ENCODE peak calls at places on chromosomes 11 and 22, in six cellular contexts. One of them, this sample, is unnamed.

GRCh38 chr22:23113847-23114720 is 27.7 kb downstream of the RSPH14 start:
- DNase-seq in IMR-90: no peak
- DNase-seq in mesenchymal stem cell: no peak
- DNase-seq in mesendoderm: no peak
- DNase-seq in H1: no peak
- DNase-seq in trophoblast cell: no peak
- DNase-seq in this sample: no peak

GRCh38 chr11:94926698-94927237 is 46.6 kb downstream of the CWC15 start:
- DNase-seq in H1: no peak
- DNase-seq in mesendoderm: peak; percentile 73
- DNase-seq in trophoblast cell: no peak
- DNase-seq in mesenchymal stem cell: peak; percentile 98
- DNase-seq in IMR-90: peak; percentile 94
- DNase-seq in this sample: no peak

GRCh38 chr22:26429458-26430238 is 588 bp downstream of the ASPHD2 start:
- DNase-seq in mesenchymal stem cell: no peak
- DNase-seq in trophoblast cell: peak; percentile 52
- DNase-seq in IMR-90: no peak
- DNase-seq in mesendoderm: no peak
- DNase-seq in H1: no peak
- DNase-seq in this sample: no peak

GRCh38 chr22:40396882-40397281 is 26.5 kb downstream of the SGSM3 start:
- DNase-seq in trophoblast cell: peak; percentile 95
- DNase-seq in mesendoderm: peak; percentile 89
- DNase-seq in H1: no peak
- DNase-seq in IMR-90: peak; percentile 88
- DNase-seq in mesenchymal stem cell: peak; percentile 88
- DNase-seq in this sample: peak; percentile 12

GRCh38 chr11:131924446-131925240 is 554.2 kb downstream of the NTM start:
- DNase-seq in mesenchymal stem cell: peak; percentile 44
- DNase-seq in IMR-90: peak; percentile 73
- DNase-seq in trophoblast cell: no peak
- DNase-seq in H1: no peak
- DNase-seq in mesendoderm: no peak
- DNase-seq in this sample: no peak

GRCh38 chr22:29079218-29079901 is 6.5 kb downstream of the KREMEN1 start:
- DNase-seq in mesendoderm: no peak
- DNase-seq in trophoblast cell: no peak
- DNase-seq in mesenchymal stem cell: no peak
- DNase-seq in H1: no peak
- DNase-seq in IMR-90: no peak
- DNase-seq in this sample: no peak

GRCh38 chr22:22894740-22895731 is 7.4 kb downstream of the IGLL5 start:
- DNase-seq in mesendoderm: no peak
- DNase-seq in trophoblast cell: no peak
- DNase-seq in H1: no peak
- DNase-seq in IMR-90: no peak
- DNase-seq in mesenchymal stem cell: no peak
- DNase-seq in this sample: no peak

GRCh38 chr22:18076060-18076497 is 1.7 kb upstream of the PEX26 start:
- DNase-seq in mesendoderm: peak; percentile 87
- DNase-seq in trophoblast cell: peak; percentile 77
- DNase-seq in H1: no peak
- DNase-seq in mesenchymal stem cell: peak; percentile 89
- DNase-seq in IMR-90: peak; percentile 91
- DNase-seq in this sample: peak; percentile 79

GRCh38 chr11:1510928-1511327 is 24.3 kb upstream of the MOB2 start:
- DNase-seq in mesendoderm: no peak
- DNase-seq in trophoblast cell: no peak
- DNase-seq in mesenchymal stem cell: no peak
- DNase-seq in IMR-90: no peak
- DNase-seq in H1: no peak
- DNase-seq in this sample: no peak

GRCh38 chr11:95092549-95093324 is 3.1 kb downstream of the ENDOD1 start:
- DNase-seq in IMR-90: peak; percentile 49
- DNase-seq in H1: no peak
- DNase-seq in mesendoderm: peak; percentile 63
- DNase-seq in mesenchymal stem cell: peak; percentile 86
- DNase-seq in trophoblast cell: peak; percentile 95
- DNase-seq in this sample: no peak

GRCh38 chr11:47724041-47724729 is 9.0 kb upstream of the AGBL2 start:
- DNase-seq in trophoblast cell: peak; percentile 78
- DNase-seq in mesendoderm: peak; percentile 6
- DNase-seq in mesenchymal stem cell: peak; percentile 91
- DNase-seq in H1: no peak
- DNase-seq in IMR-90: peak; percentile 89
- DNase-seq in this sample: no peak

GRCh38 chr11:64764753-64765152 is 5.0 kb upstream of the PYGM start:
- DNase-seq in H1: no peak
- DNase-seq in IMR-90: no peak
- DNase-seq in trophoblast cell: no peak
- DNase-seq in mesendoderm: no peak
- DNase-seq in mesenchymal stem cell: no peak
- DNase-seq in this sample: no peak

GRCh38 chr11:4569075-4569474 is 12.5 kb upstream of the OR52I2 start:
- DNase-seq in mesenchymal stem cell: no peak
- DNase-seq in trophoblast cell: no peak
- DNase-seq in H1: no peak
- DNase-seq in mesendoderm: no peak
- DNase-seq in IMR-90: no peak
- DNase-seq in this sample: no peak

GRCh38 chr11:114074546-114075342 is 15.2 kb downstream of the ZBTB16 start:
- DNase-seq in mesendoderm: no peak
- DNase-seq in mesenchymal stem cell: no peak
- DNase-seq in trophoblast cell: no peak
- DNase-seq in H1: no peak
- DNase-seq in IMR-90: no peak
- DNase-seq in this sample: no peak

GRCh38 chr22:50058338-50059184 is 463 bp upstream of the TTLL8 start:
- DNase-seq in mesendoderm: no peak
- DNase-seq in mesenchymal stem cell: no peak
- DNase-seq in trophoblast cell: no peak
- DNase-seq in IMR-90: no peak
- DNase-seq in H1: no peak
- DNase-seq in this sample: no peak

GRCh38 chr22:50059185-50059880 is 1.2 kb upstream of the TTLL8 start:
- DNase-seq in IMR-90: peak; percentile 20
- DNase-seq in H1: peak; percentile 27
- DNase-seq in mesendoderm: peak; percentile 81
- DNase-seq in trophoblast cell: no peak
- DNase-seq in mesenchymal stem cell: peak; percentile 61
- DNase-seq in this sample: peak; percentile 66

GRCh38 chr22:50061141-50061823 is 3.2 kb upstream of the TTLL8 start:
- DNase-seq in trophoblast cell: no peak
- DNase-seq in IMR-90: no peak
- DNase-seq in mesenchymal stem cell: no peak
- DNase-seq in mesendoderm: no peak
- DNase-seq in H1: no peak
- DNase-seq in this sample: no peak

GRCh38 chr22:50060441-50061140 is 2.5 kb upstream of the TTLL8 start:
- DNase-seq in mesendoderm: peak; percentile 57
- DNase-seq in IMR-90: no peak
- DNase-seq in H1: no peak
- DNase-seq in mesenchymal stem cell: no peak
- DNase-seq in trophoblast cell: no peak
- DNase-seq in this sample: no peak

GRCh38 chr22:50059881-50060262 is 1.8 kb upstream of the TTLL8 start:
- DNase-seq in trophoblast cell: no peak
- DNase-seq in IMR-90: no peak
- DNase-seq in H1: no peak
- DNase-seq in mesenchymal stem cell: no peak
- DNase-seq in mesendoderm: no peak
- DNase-seq in this sample: no peak
- H3K27ac ChIP-seq in trophoblast cell: no peak overlapping the region
- H3K27ac ChIP-seq in IMR-90: no peak overlapping the region
- H3K27ac ChIP-seq in H1: no peak overlapping the region
- H3K27ac ChIP-seq in mesenchymal stem cell: no peak overlapping the region
- H3K27ac ChIP-seq in mesendoderm: no peak overlapping the region
- H3K27ac ChIP-seq in this sample: peak overlapping the region; percentile 42

DNA sequence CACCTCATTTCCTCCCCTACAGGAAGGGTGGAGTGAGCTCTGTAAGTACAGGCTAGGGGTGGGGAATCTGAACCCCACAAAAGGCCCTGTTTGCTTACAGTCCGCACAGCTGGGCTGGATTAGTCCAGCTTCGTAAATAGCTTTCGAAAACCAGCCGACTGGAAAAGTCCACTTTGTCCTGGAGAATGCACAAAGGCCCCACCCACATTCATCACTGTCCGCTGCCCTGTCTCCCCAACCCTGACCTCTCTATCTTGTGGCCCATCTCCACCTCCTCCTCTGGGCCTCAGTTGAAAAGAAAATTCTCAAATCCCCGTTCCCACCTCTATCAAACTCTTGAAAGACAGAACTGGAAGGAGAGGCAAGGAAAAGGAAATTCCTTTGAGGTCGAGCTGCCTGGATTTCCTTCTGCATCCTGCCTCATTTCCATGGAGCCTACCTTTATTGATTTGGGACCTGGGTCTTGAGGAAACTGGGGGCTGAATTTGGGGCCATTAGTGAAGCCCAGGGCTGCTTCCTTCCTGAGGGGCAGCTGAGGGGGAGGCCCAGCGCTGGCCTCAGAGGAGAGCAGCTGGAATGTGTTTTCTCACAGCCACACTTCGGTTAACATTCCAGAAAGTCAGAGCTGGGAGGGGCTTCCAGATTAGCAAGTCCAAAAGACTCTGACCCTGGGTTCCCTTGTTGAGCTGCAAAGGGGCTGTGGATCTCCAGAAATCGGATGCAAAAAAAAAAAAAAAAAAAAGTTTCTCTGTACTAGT is 147.6 kb downstream of the FBXO7 start:
- DNase-seq in trophoblast cell: no peak
- DNase-seq in mesendoderm: peak; percentile 91
- DNase-seq in H1: peak; percentile 21
- DNase-seq in mesenchymal stem cell: peak; percentile 86
- DNase-seq in IMR-90: peak; percentile 94
- DNase-seq in this sample: peak; percentile 83
- H3K4me3 ChIP-seq in trophoblast cell: no peak overlapping the region
- H3K4me3 ChIP-seq in mesendoderm: no peak overlapping the region
- H3K4me3 ChIP-seq in H1: no peak overlapping the region
- H3K4me3 ChIP-seq in mesenchymal stem cell: no peak overlapping the region
- H3K4me3 ChIP-seq in IMR-90: no peak overlapping the region
- H3K4me3 ChIP-seq in this sample: no peak overlapping the region

GRCh38 chr22:37802310-37803194 is 5.2 kb upstream of the GCAT start:
- DNase-seq in mesendoderm: peak; percentile 75
- DNase-seq in mesenchymal stem cell: peak; percentile 57
- DNase-seq in H1: no peak
- DNase-seq in trophoblast cell: no peak
- DNase-seq in IMR-90: peak; percentile 39
- DNase-seq in this sample: peak; percentile 73

GRCh38 chr22:37804886-37805857 is 2.6 kb upstream of the GCAT start:
- DNase-seq in mesenchymal stem cell: peak; percentile 81
- DNase-seq in IMR-90: peak; percentile 70
- DNase-seq in H1: no peak
- DNase-seq in mesendoderm: peak; percentile 88
- DNase-seq in trophoblast cell: peak; percentile 88
- DNase-seq in this sample: no peak

GRCh38 chr22:37803195-37803635 is 4.5 kb upstream of the GCAT start:
- DNase-seq in mesendoderm: peak; percentile 65
- DNase-seq in H1: no peak
- DNase-seq in mesenchymal stem cell: no peak
- DNase-seq in IMR-90: no peak
- DNase-seq in trophoblast cell: no peak
- DNase-seq in this sample: no peak

GRCh38 chr22:37804502-37804885 is 3.2 kb upstream of the GCAT start:
- DNase-seq in IMR-90: no peak
- DNase-seq in H1: no peak
- DNase-seq in trophoblast cell: no peak
- DNase-seq in mesenchymal stem cell: no peak
- DNase-seq in mesendoderm: no peak
- DNase-seq in this sample: no peak

DNA sequence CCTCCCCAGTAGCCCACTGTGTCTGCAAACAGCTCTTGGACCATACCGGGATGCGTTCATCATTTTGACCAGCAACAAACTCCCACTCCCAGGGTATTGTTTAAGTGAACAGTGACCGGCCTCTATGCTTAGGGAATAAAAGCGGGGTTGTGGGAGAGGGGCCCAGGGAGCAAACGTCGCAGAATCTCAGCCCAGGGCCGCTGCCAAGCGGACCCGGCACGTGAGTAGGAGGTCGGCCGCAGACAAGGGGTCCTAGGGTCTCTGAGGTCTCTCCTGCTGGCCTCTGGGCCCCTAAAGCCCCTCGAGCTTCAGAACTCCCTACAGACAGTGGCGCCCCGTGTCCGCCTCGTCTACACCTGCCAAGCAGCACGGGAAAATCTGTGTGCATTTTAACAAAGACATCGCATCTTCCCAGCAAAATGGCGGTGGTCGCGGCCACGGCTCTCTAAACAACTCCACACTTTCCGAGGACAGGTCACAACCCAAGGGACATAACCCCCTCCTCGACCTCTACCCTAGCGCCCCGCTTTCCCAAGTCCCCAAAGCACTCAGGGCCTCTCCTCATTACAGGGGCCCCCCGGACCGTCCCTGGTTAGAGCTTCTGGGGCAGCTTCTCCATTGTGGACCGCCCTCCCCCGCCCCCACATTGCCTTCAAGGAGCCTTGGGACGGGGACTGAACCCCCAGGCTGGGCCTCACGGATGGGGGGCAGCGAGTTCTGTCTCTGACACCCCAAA is 3.9 kb upstream of the GCAT start:
- DNase-seq in mesenchymal stem cell: no peak
- DNase-seq in H1: no peak
- DNase-seq in trophoblast cell: no peak
- DNase-seq in IMR-90: no peak
- DNase-seq in mesendoderm: no peak
- DNase-seq in this sample: no peak
- H3K4ac ChIP-seq in mesenchymal stem cell: peak overlapping the region; percentile 97
- H3K4ac ChIP-seq in H1: peak overlapping the region; percentile 95
- H3K4ac ChIP-seq in trophoblast cell: peak overlapping the region; percentile 74
- H3K4ac ChIP-seq in IMR-90: peak overlapping the region; percentile 63
- H3K4ac ChIP-seq in mesendoderm: peak overlapping the region; percentile 95
- H3K4ac ChIP-seq in this sample: peak overlapping the region; percentile 93

GRCh38 chr22:46068176-46068907 is 82.0 kb upstream of the PPARA start:
- DNase-seq in mesendoderm: no peak
- DNase-seq in trophoblast cell: no peak
- DNase-seq in H1: no peak
- DNase-seq in IMR-90: no peak
- DNase-seq in mesenchymal stem cell: no peak
- DNase-seq in this sample: no peak

GRCh38 chr22:46067159-46068111 is 82.9 kb upstream of the PPARA start:
- DNase-seq in mesenchymal stem cell: no peak
- DNase-seq in trophoblast cell: no peak
- DNase-seq in IMR-90: no peak
- DNase-seq in mesendoderm: no peak
- DNase-seq in H1: no peak
- DNase-seq in this sample: no peak

GRCh38 chr22:46065733-46066454 is 84.4 kb upstream of the PPARA start:
- DNase-seq in IMR-90: no peak
- DNase-seq in mesenchymal stem cell: no peak
- DNase-seq in mesendoderm: no peak
- DNase-seq in H1: no peak
- DNase-seq in trophoblast cell: no peak
- DNase-seq in this sample: no peak

GRCh38 chr22:46064966-46065666 is 85.2 kb upstream of the PPARA start:
- DNase-seq in H1: no peak
- DNase-seq in IMR-90: no peak
- DNase-seq in trophoblast cell: no peak
- DNase-seq in mesendoderm: no peak
- DNase-seq in mesenchymal stem cell: no peak
- DNase-seq in this sample: no peak

GRCh38 chr22:46066691-46067090 is 83.6 kb upstream of the PPARA start:
- DNase-seq in mesendoderm: no peak
- DNase-seq in trophoblast cell: no peak
- DNase-seq in mesenchymal stem cell: no peak
- DNase-seq in IMR-90: no peak
- DNase-seq in H1: no peak
- DNase-seq in this sample: no peak
- H3K27ac ChIP-seq in mesendoderm: no peak overlapping the region
- H3K27ac ChIP-seq in trophoblast cell: no peak overlapping the region
- H3K27ac ChIP-seq in mesenchymal stem cell: no peak overlapping the region
- H3K27ac ChIP-seq in IMR-90: peak overlapping the region; percentile 31
- H3K27ac ChIP-seq in H1: no peak overlapping the region
- H3K27ac ChIP-seq in this sample: no peak overlapping the region

This sample was measured in neuronal stem cell.